ENCODE peak calls at places on chromosome 2, in six cellular contexts. One of them, this sample, is unnamed.

GRCh38 chr2:169933124-169933711 is 106.0 kb downstream of the UBR3 start:
- DNase-seq in IMR-90: peak; percentile 54
- DNase-seq in neuronal stem cell: no peak
- DNase-seq in H9: no peak
- DNase-seq in mesendoderm: peak; percentile 26
- DNase-seq in H1: no peak
- DNase-seq in this sample: peak; percentile 45

GRCh38 chr2:77210725-77211124 is 311.5 kb downstream of the LRRTM4 start:
- DNase-seq in IMR-90: no peak
- DNase-seq in neuronal stem cell: no peak
- DNase-seq in H9: no peak
- DNase-seq in mesendoderm: peak; percentile 18
- DNase-seq in H1: no peak
- DNase-seq in this sample: no peak

GRCh38 chr2:200810252-200810650 is 1.5 kb upstream of the BZW1 start:
- DNase-seq in IMR-90: peak; percentile 93
- DNase-seq in neuronal stem cell: no peak
- DNase-seq in H9: no peak
- DNase-seq in mesendoderm: peak; percentile 37
- DNase-seq in H1: no peak
- DNase-seq in this sample: peak; percentile 72

GRCh38 chr2:11515441-11516071 is 18.3 kb upstream of the GREB1 start:
- DNase-seq in IMR-90: no peak
- DNase-seq in neuronal stem cell: no peak
- DNase-seq in H9: no peak
- DNase-seq in mesendoderm: peak; percentile 65
- DNase-seq in H1: no peak
- DNase-seq in this sample: no peak

GRCh38 chr2:45806563-45807358 is 155.3 kb downstream of the PRKCE start:
- DNase-seq in IMR-90: no peak
- DNase-seq in neuronal stem cell: no peak
- DNase-seq in H9: no peak
- DNase-seq in mesendoderm: no peak
- DNase-seq in H1: no peak
- DNase-seq in this sample: no peak

GRCh38 chr2:68643011-68643873 is at the start of gene PROKR1:
- DNase-seq in IMR-90: no peak
- DNase-seq in neuronal stem cell: peak; percentile 69
- DNase-seq in H9: peak; percentile 65
- DNase-seq in mesendoderm: peak; percentile 77
- DNase-seq in H1: no peak
- DNase-seq in this sample: peak; percentile 40

GRCh38 chr2:146665801-146666200 is 1179.0 kb upstream of the ACVR2A start:
- DNase-seq in IMR-90: peak; percentile 12
- DNase-seq in neuronal stem cell: no peak
- DNase-seq in H9: no peak
- DNase-seq in mesendoderm: no peak
- DNase-seq in H1: no peak
- DNase-seq in this sample: no peak

GRCh38 chr2:85179541-85179940 is 46.3 kb downstream of the TCF7L1 start:
- DNase-seq in IMR-90: no peak
- DNase-seq in neuronal stem cell: no peak
- DNase-seq in H9: no peak
- DNase-seq in mesendoderm: peak; percentile 49
- DNase-seq in H1: no peak
- DNase-seq in this sample: no peak

GRCh38 chr2:36670881-36671595 is 25.5 kb upstream of the VIT start:
- DNase-seq in IMR-90: peak; percentile 76
- DNase-seq in neuronal stem cell: no peak
- DNase-seq in H9: no peak
- DNase-seq in mesendoderm: peak; percentile 28
- DNase-seq in H1: no peak
- DNase-seq in this sample: peak; percentile 46

GRCh38 chr2:61177727-61178549 is 15.9 kb downstream of the C2orf74 start:
- DNase-seq in IMR-90: peak; percentile 10
- DNase-seq in neuronal stem cell: no peak
- DNase-seq in H9: peak; percentile 51
- DNase-seq in mesendoderm: peak; percentile 74
- DNase-seq in H1: no peak
- DNase-seq in this sample: no peak

GRCh38 chr2:164599954-164600589 is 21.2 kb downstream of the GRB14 start:
- DNase-seq in IMR-90: peak; percentile 50
- DNase-seq in neuronal stem cell: peak; percentile 51
- DNase-seq in H9: peak; percentile 46
- DNase-seq in mesendoderm: peak; percentile 90
- DNase-seq in H1: no peak
- DNase-seq in this sample: peak; percentile 74

GRCh38 chr2:152552868-152553267 is 164.4 kb downstream of the PRPF40A start:
- DNase-seq in IMR-90: no peak
- DNase-seq in neuronal stem cell: no peak
- DNase-seq in H9: no peak
- DNase-seq in mesendoderm: no peak
- DNase-seq in H1: no peak
- DNase-seq in this sample: no peak
- H3K18ac ChIP-seq in IMR-90: no peak overlapping the region
- H3K18ac ChIP-seq in neuronal stem cell: no peak overlapping the region
- H3K18ac ChIP-seq in H9: no peak overlapping the region
- H3K18ac ChIP-seq in mesendoderm: no peak overlapping the region
- H3K18ac ChIP-seq in H1: no peak overlapping the region
- H3K18ac ChIP-seq in this sample: no peak overlapping the region

DNA sequence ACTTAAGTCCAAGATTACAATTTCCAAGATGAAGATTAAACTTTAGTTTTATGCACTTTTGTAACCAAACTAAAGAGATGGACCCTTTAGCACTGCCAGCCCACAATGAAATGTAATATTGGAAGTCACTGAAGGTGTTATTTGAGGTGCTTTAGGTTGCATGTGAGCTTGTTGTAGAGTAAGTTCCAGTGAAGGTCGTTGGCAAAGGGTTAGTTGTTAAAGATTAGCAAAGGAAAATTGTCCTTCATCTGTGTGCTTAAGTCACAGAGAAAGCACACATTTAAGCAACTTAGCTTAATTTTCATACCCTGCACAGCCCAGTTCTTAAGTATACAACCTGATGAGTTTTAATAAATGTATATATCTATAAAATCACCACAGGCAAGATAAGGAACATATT is 46.7 kb downstream of the MGAT5 start:
- DNase-seq in IMR-90: no peak
- DNase-seq in neuronal stem cell: no peak
- DNase-seq in H9: no peak
- DNase-seq in mesendoderm: no peak
- DNase-seq in H1: no peak
- DNase-seq in this sample: no peak
- H2BK15ac ChIP-seq in IMR-90: no peak overlapping the region
- H2BK15ac ChIP-seq in neuronal stem cell: no peak overlapping the region
- H2BK15ac ChIP-seq in H9: no peak overlapping the region
- H2BK15ac ChIP-seq in mesendoderm: no peak overlapping the region
- H2BK15ac ChIP-seq in H1: no peak overlapping the region
- H2BK15ac ChIP-seq in this sample: no peak overlapping the region

DNA sequence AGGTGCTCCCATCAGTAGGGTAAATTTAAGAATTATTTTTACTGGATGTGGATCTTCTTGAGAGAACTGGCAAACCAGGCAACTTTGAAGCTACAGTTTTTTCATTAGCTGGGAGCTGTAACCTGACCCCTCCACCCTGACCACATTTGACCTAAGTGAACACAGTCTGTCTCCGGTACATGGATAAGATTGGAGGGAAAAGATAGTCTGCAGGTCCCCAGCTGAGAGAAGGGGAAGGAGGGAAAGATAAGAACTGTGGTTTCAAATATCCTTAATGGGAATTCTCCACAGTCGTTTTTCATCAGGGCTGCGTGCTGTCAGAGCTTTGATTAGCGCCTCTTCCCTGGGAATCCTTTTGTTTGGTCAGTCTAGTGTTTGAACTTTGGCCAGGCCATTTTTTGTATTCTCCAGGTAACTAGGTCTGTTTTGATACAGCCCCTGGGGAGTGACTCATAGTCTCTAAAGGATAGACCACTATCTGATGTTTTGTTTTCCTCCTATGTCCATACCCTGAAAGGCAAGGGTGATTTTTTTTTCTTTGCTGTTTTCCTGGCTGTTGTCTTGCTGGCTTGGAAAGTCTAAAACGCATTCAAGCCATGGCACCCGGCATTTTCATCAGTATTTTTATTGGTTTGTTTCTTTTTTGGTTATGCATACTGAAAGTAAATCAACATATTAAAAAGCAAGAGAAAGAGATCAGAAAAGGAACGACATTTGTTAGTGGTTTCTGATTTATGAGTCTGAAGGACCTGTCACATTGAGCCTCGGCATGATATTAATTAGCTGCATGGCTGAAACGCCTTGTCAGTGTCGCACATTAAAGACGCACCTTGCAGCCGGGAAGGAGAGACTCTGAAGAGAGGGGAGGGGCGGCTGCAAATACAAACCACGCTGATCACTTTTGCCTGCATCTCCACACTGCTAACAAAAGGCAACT is 183.4 kb upstream of the FN1 start:
- DNase-seq in IMR-90: peak; percentile 67
- DNase-seq in neuronal stem cell: peak; percentile 41
- DNase-seq in H9: no peak
- DNase-seq in mesendoderm: peak; percentile 98
- DNase-seq in H1: no peak
- DNase-seq in this sample: peak; percentile 62
- H3K4ac ChIP-seq in IMR-90: no peak overlapping the region
- H3K4ac ChIP-seq in neuronal stem cell: no peak overlapping the region
- H3K4ac ChIP-seq in H9: no peak overlapping the region
- H3K4ac ChIP-seq in mesendoderm: peak overlapping the region; percentile 20
- H3K4ac ChIP-seq in H1: no peak overlapping the region
- H3K4ac ChIP-seq in this sample: no peak overlapping the region

DNA sequence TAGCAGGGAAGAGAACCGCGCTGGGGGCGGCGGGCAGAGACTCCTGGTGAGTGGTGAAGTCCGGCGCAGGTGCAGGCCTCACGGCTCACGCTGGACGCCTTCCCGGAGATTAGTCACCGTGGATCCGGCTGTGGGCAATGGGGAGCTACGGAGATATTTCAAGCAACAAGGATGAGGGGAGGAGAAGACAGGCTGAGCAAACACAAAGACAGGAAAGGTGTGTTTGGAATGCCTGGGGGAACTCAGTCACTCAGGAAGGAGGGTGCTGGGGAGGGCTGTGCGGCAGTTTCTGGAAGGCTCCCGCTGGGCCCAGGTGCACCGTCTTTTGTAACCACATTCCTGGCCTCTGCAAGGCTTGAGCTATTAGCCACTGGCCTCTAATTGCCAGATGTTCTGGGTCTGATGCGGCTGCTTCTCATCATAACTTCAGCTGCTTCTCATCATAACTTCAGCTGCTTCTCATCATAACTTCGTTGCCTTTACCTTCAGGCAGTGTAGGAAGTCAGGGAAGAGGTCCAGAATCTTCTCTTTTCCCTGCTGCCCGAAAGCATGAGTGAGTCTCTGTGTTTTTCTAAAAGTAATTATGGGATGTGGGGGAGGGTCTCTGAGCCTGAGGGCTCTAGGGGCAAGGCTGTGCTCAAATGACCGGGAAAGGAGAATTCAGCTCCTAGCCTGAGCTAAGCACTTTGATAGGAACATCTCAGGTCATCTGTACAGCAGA is 118.9 kb downstream of the PXDN start:
- DNase-seq in IMR-90: peak; percentile 82
- DNase-seq in neuronal stem cell: peak; percentile 42
- DNase-seq in H9: peak; percentile 97
- DNase-seq in mesendoderm: peak; percentile 88
- DNase-seq in H1: peak; percentile 86
- DNase-seq in this sample: peak; percentile 49
- H3K18ac ChIP-seq in IMR-90: no peak overlapping the region
- H3K18ac ChIP-seq in neuronal stem cell: peak overlapping the region; percentile 89
- H3K18ac ChIP-seq in H9: peak overlapping the region; percentile 94
- H3K18ac ChIP-seq in mesendoderm: no peak overlapping the region
- H3K18ac ChIP-seq in H1: peak overlapping the region; percentile 94
- H3K18ac ChIP-seq in this sample: no peak overlapping the region

This sample was measured in mesenchymal stem cell.